ENCODE peak calls at places on chromosomes 5 and 9, in eight cellular contexts. One of them, this sample, is unnamed.

GRCh38 chr9:129803679-129804065 is 688 bp downstream of the TOR1B start:
- DNase-seq in HFF-Myc: no peak
- DNase-seq in neural crest cell: no peak
- DNase-seq in activated naive CD4-positive, alpha-beta T cell: no peak
- DNase-seq in activated CD8-positive, alpha-beta T cell treated with anti-CD3 and anti-CD28 coated beads, Interleukin-2, amount 10 ng/mL, durations not matched to agents 7 days and 5 days: no peak
- DNase-seq in stimulated activated CD4-positive, alpha-beta T cell treated with anti-CD3 and anti-CD28 coated beads, Interleukin-12 subunit alpha, Interleukin-12 subunit beta, amount 100 ng/mL, for 4 hours: no peak
- DNase-seq in NCI-H1092 treated with DMSO at 0.1 percent for 48 hours: no peak
- DNase-seq in heart right ventricle: no peak
- DNase-seq in this sample: no peak

GRCh38 chr9:37030591-37030939 is 3.5 kb downstream of the PAX5 start:
- DNase-seq in activated CD8-positive, alpha-beta T cell treated with anti-CD3 and anti-CD28 coated beads, Interleukin-2, amount 10 ng/mL, durations not matched to agents 7 days and 5 days: no peak
- DNase-seq in HFF-Myc: no peak
- DNase-seq in NCI-H1092 treated with DMSO at 0.1 percent for 48 hours: no peak
- DNase-seq in activated naive CD4-positive, alpha-beta T cell: no peak
- DNase-seq in neural crest cell: no peak
- DNase-seq in stimulated activated CD4-positive, alpha-beta T cell treated with anti-CD3 and anti-CD28 coated beads, Interleukin-12 subunit alpha, Interleukin-12 subunit beta, amount 100 ng/mL, for 4 hours: no peak
- DNase-seq in heart right ventricle: no peak
- DNase-seq in this sample: no peak

GRCh38 chr5:91288117-91288516 is 95.0 kb downstream of the ARRDC3 start:
- DNase-seq in HFF-Myc: peak
- DNase-seq in neural crest cell: no peak
- DNase-seq in NCI-H1092 treated with DMSO at 0.1 percent for 48 hours: no peak
- DNase-seq in heart right ventricle: peak
- DNase-seq in stimulated activated CD4-positive, alpha-beta T cell treated with anti-CD3 and anti-CD28 coated beads, Interleukin-12 subunit alpha, Interleukin-12 subunit beta, amount 100 ng/mL, for 4 hours: no peak
- DNase-seq in activated CD8-positive, alpha-beta T cell treated with anti-CD3 and anti-CD28 coated beads, Interleukin-2, amount 10 ng/mL, durations not matched to agents 7 days and 5 days: no peak
- DNase-seq in activated naive CD4-positive, alpha-beta T cell: no peak
- DNase-seq in this sample: no peak

GRCh38 chr9:1709347-1709746 is 305.8 kb upstream of the SMARCA2 start:
- DNase-seq in activated CD8-positive, alpha-beta T cell treated with anti-CD3 and anti-CD28 coated beads, Interleukin-2, amount 10 ng/mL, durations not matched to agents 7 days and 5 days: no peak
- DNase-seq in heart right ventricle: no peak
- DNase-seq in HFF-Myc: no peak
- DNase-seq in NCI-H1092 treated with DMSO at 0.1 percent for 48 hours: no peak
- DNase-seq in activated naive CD4-positive, alpha-beta T cell: no peak
- DNase-seq in neural crest cell: no peak
- DNase-seq in stimulated activated CD4-positive, alpha-beta T cell treated with anti-CD3 and anti-CD28 coated beads, Interleukin-12 subunit alpha, Interleukin-12 subunit beta, amount 100 ng/mL, for 4 hours: no peak
- DNase-seq in this sample: no peak

GRCh38 chr9:131255731-131256197 is 20.5 kb downstream of the FAM78A start:
- DNase-seq in activated naive CD4-positive, alpha-beta T cell: no peak
- DNase-seq in neural crest cell: no peak
- DNase-seq in NCI-H1092 treated with DMSO at 0.1 percent for 48 hours: no peak
- DNase-seq in activated CD8-positive, alpha-beta T cell treated with anti-CD3 and anti-CD28 coated beads, Interleukin-2, amount 10 ng/mL, durations not matched to agents 7 days and 5 days: no peak
- DNase-seq in stimulated activated CD4-positive, alpha-beta T cell treated with anti-CD3 and anti-CD28 coated beads, Interleukin-12 subunit alpha, Interleukin-12 subunit beta, amount 100 ng/mL, for 4 hours: no peak
- DNase-seq in heart right ventricle: no peak
- DNase-seq in HFF-Myc: no peak
- DNase-seq in this sample: no peak

GRCh38 chr5:10866913-10867312 is 105.9 kb upstream of the DAP start:
- DNase-seq in neural crest cell: no peak
- DNase-seq in HFF-Myc: no peak
- DNase-seq in activated naive CD4-positive, alpha-beta T cell: no peak
- DNase-seq in heart right ventricle: no peak
- DNase-seq in NCI-H1092 treated with DMSO at 0.1 percent for 48 hours: no peak
- DNase-seq in activated CD8-positive, alpha-beta T cell treated with anti-CD3 and anti-CD28 coated beads, Interleukin-2, amount 10 ng/mL, durations not matched to agents 7 days and 5 days: no peak
- DNase-seq in stimulated activated CD4-positive, alpha-beta T cell treated with anti-CD3 and anti-CD28 coated beads, Interleukin-12 subunit alpha, Interleukin-12 subunit beta, amount 100 ng/mL, for 4 hours: no peak
- DNase-seq in this sample: no peak

GRCh38 chr5:143865421-143865820 is 53.5 kb downstream of the HMHB1 start:
- DNase-seq in stimulated activated CD4-positive, alpha-beta T cell treated with anti-CD3 and anti-CD28 coated beads, Interleukin-12 subunit alpha, Interleukin-12 subunit beta, amount 100 ng/mL, for 4 hours: no peak
- DNase-seq in HFF-Myc: no peak
- DNase-seq in neural crest cell: no peak
- DNase-seq in activated naive CD4-positive, alpha-beta T cell: no peak
- DNase-seq in heart right ventricle: no peak
- DNase-seq in activated CD8-positive, alpha-beta T cell treated with anti-CD3 and anti-CD28 coated beads, Interleukin-2, amount 10 ng/mL, durations not matched to agents 7 days and 5 days: no peak
- DNase-seq in NCI-H1092 treated with DMSO at 0.1 percent for 48 hours: no peak
- DNase-seq in this sample: no peak

GRCh38 chr5:133049726-133050048 is 2.1 kb upstream of the HSPA4 start:
- DNase-seq in heart right ventricle: no peak
- DNase-seq in activated naive CD4-positive, alpha-beta T cell: no peak
- DNase-seq in HFF-Myc: no peak
- DNase-seq in NCI-H1092 treated with DMSO at 0.1 percent for 48 hours: no peak
- DNase-seq in neural crest cell: no peak
- DNase-seq in activated CD8-positive, alpha-beta T cell treated with anti-CD3 and anti-CD28 coated beads, Interleukin-2, amount 10 ng/mL, durations not matched to agents 7 days and 5 days: no peak
- DNase-seq in stimulated activated CD4-positive, alpha-beta T cell treated with anti-CD3 and anti-CD28 coated beads, Interleukin-12 subunit alpha, Interleukin-12 subunit beta, amount 100 ng/mL, for 4 hours: no peak
- DNase-seq in this sample: no peak

GRCh38 chr9:113476511-113476916 is 13.0 kb downstream of the RGS3 start:
- DNase-seq in HFF-Myc: no peak
- DNase-seq in NCI-H1092 treated with DMSO at 0.1 percent for 48 hours: no peak
- DNase-seq in neural crest cell: no peak
- DNase-seq in heart right ventricle: no peak
- DNase-seq in activated CD8-positive, alpha-beta T cell treated with anti-CD3 and anti-CD28 coated beads, Interleukin-2, amount 10 ng/mL, durations not matched to agents 7 days and 5 days: peak
- DNase-seq in activated naive CD4-positive, alpha-beta T cell: no peak
- DNase-seq in stimulated activated CD4-positive, alpha-beta T cell treated with anti-CD3 and anti-CD28 coated beads, Interleukin-12 subunit alpha, Interleukin-12 subunit beta, amount 100 ng/mL, for 4 hours: no peak
- DNase-seq in this sample: no peak

GRCh38 chr5:76601470-76601869 is 21.7 kb downstream of the F2RL2 start:
- DNase-seq in NCI-H1092 treated with DMSO at 0.1 percent for 48 hours: no peak
- DNase-seq in activated CD8-positive, alpha-beta T cell treated with anti-CD3 and anti-CD28 coated beads, Interleukin-2, amount 10 ng/mL, durations not matched to agents 7 days and 5 days: peak
- DNase-seq in activated naive CD4-positive, alpha-beta T cell: no peak
- DNase-seq in stimulated activated CD4-positive, alpha-beta T cell treated with anti-CD3 and anti-CD28 coated beads, Interleukin-12 subunit alpha, Interleukin-12 subunit beta, amount 100 ng/mL, for 4 hours: no peak
- DNase-seq in heart right ventricle: peak
- DNase-seq in HFF-Myc: peak
- DNase-seq in neural crest cell: no peak
- DNase-seq in this sample: peak

GRCh38 chr5:62732677-62733121 is 154.1 kb downstream of the LRRC70 start:
- DNase-seq in NCI-H1092 treated with DMSO at 0.1 percent for 48 hours: no peak
- DNase-seq in neural crest cell: no peak
- DNase-seq in stimulated activated CD4-positive, alpha-beta T cell treated with anti-CD3 and anti-CD28 coated beads, Interleukin-12 subunit alpha, Interleukin-12 subunit beta, amount 100 ng/mL, for 4 hours: no peak
- DNase-seq in HFF-Myc: no peak
- DNase-seq in heart right ventricle: no peak
- DNase-seq in activated CD8-positive, alpha-beta T cell treated with anti-CD3 and anti-CD28 coated beads, Interleukin-2, amount 10 ng/mL, durations not matched to agents 7 days and 5 days: no peak
- DNase-seq in activated naive CD4-positive, alpha-beta T cell: no peak
- DNase-seq in this sample: no peak

GRCh38 chr9:134662143-134662876 is 20.7 kb downstream of the COL5A1 start:
- DNase-seq in neural crest cell: no peak
- DNase-seq in NCI-H1092 treated with DMSO at 0.1 percent for 48 hours: no peak
- DNase-seq in activated naive CD4-positive, alpha-beta T cell: no peak
- DNase-seq in HFF-Myc: peak
- DNase-seq in activated CD8-positive, alpha-beta T cell treated with anti-CD3 and anti-CD28 coated beads, Interleukin-2, amount 10 ng/mL, durations not matched to agents 7 days and 5 days: no peak
- DNase-seq in heart right ventricle: peak
- DNase-seq in stimulated activated CD4-positive, alpha-beta T cell treated with anti-CD3 and anti-CD28 coated beads, Interleukin-12 subunit alpha, Interleukin-12 subunit beta, amount 100 ng/mL, for 4 hours: no peak
- DNase-seq in this sample: no peak

GRCh38 chr5:91311697-91312501 is 71.2 kb downstream of the ARRDC3 start:
- DNase-seq in activated CD8-positive, alpha-beta T cell treated with anti-CD3 and anti-CD28 coated beads, Interleukin-2, amount 10 ng/mL, durations not matched to agents 7 days and 5 days: peak
- DNase-seq in NCI-H1092 treated with DMSO at 0.1 percent for 48 hours: peak
- DNase-seq in stimulated activated CD4-positive, alpha-beta T cell treated with anti-CD3 and anti-CD28 coated beads, Interleukin-12 subunit alpha, Interleukin-12 subunit beta, amount 100 ng/mL, for 4 hours: peak
- DNase-seq in heart right ventricle: peak
- DNase-seq in activated naive CD4-positive, alpha-beta T cell: peak
- DNase-seq in HFF-Myc: peak
- DNase-seq in neural crest cell: no peak
- DNase-seq in this sample: peak

GRCh38 chr5:149240354-149240998 is 31.2 kb upstream of the AFAP1L1 start:
- DNase-seq in activated naive CD4-positive, alpha-beta T cell: peak
- DNase-seq in activated CD8-positive, alpha-beta T cell treated with anti-CD3 and anti-CD28 coated beads, Interleukin-2, amount 10 ng/mL, durations not matched to agents 7 days and 5 days: peak
- DNase-seq in neural crest cell: no peak
- DNase-seq in HFF-Myc: no peak
- DNase-seq in NCI-H1092 treated with DMSO at 0.1 percent for 48 hours: no peak
- DNase-seq in heart right ventricle: no peak
- DNase-seq in stimulated activated CD4-positive, alpha-beta T cell treated with anti-CD3 and anti-CD28 coated beads, Interleukin-12 subunit alpha, Interleukin-12 subunit beta, amount 100 ng/mL, for 4 hours: peak
- DNase-seq in this sample: peak

GRCh38 chr9:74983709-74984108 is 31.0 kb upstream of the C9orf40 start:
- DNase-seq in stimulated activated CD4-positive, alpha-beta T cell treated with anti-CD3 and anti-CD28 coated beads, Interleukin-12 subunit alpha, Interleukin-12 subunit beta, amount 100 ng/mL, for 4 hours: no peak
- DNase-seq in HFF-Myc: no peak
- DNase-seq in activated naive CD4-positive, alpha-beta T cell: no peak
- DNase-seq in activated CD8-positive, alpha-beta T cell treated with anti-CD3 and anti-CD28 coated beads, Interleukin-2, amount 10 ng/mL, durations not matched to agents 7 days and 5 days: no peak
- DNase-seq in heart right ventricle: no peak
- DNase-seq in NCI-H1092 treated with DMSO at 0.1 percent for 48 hours: no peak
- DNase-seq in neural crest cell: no peak
- DNase-seq in this sample: no peak

GRCh38 chr5:133489632-133490031 is 122.7 kb downstream of the FSTL4 start:
- DNase-seq in HFF-Myc: no peak
- DNase-seq in neural crest cell: no peak
- DNase-seq in NCI-H1092 treated with DMSO at 0.1 percent for 48 hours: no peak
- DNase-seq in stimulated activated CD4-positive, alpha-beta T cell treated with anti-CD3 and anti-CD28 coated beads, Interleukin-12 subunit alpha, Interleukin-12 subunit beta, amount 100 ng/mL, for 4 hours: no peak
- DNase-seq in activated CD8-positive, alpha-beta T cell treated with anti-CD3 and anti-CD28 coated beads, Interleukin-2, amount 10 ng/mL, durations not matched to agents 7 days and 5 days: peak
- DNase-seq in heart right ventricle: no peak
- DNase-seq in activated naive CD4-positive, alpha-beta T cell: no peak
- DNase-seq in this sample: no peak

GRCh38 chr5:140327589-140327988 is 18.8 kb downstream of the HBEGF start:
- DNase-seq in NCI-H1092 treated with DMSO at 0.1 percent for 48 hours: no peak
- DNase-seq in stimulated activated CD4-positive, alpha-beta T cell treated with anti-CD3 and anti-CD28 coated beads, Interleukin-12 subunit alpha, Interleukin-12 subunit beta, amount 100 ng/mL, for 4 hours: no peak
- DNase-seq in heart right ventricle: no peak
- DNase-seq in activated CD8-positive, alpha-beta T cell treated with anti-CD3 and anti-CD28 coated beads, Interleukin-2, amount 10 ng/mL, durations not matched to agents 7 days and 5 days: no peak
- DNase-seq in HFF-Myc: no peak
- DNase-seq in activated naive CD4-positive, alpha-beta T cell: no peak
- DNase-seq in neural crest cell: no peak
- DNase-seq in this sample: no peak

GRCh38 chr5:112329429-112330090 is 89.5 kb downstream of the EPB41L4A start:
- DNase-seq in stimulated activated CD4-positive, alpha-beta T cell treated with anti-CD3 and anti-CD28 coated beads, Interleukin-12 subunit alpha, Interleukin-12 subunit beta, amount 100 ng/mL, for 4 hours: no peak
- DNase-seq in heart right ventricle: no peak
- DNase-seq in NCI-H1092 treated with DMSO at 0.1 percent for 48 hours: no peak
- DNase-seq in activated CD8-positive, alpha-beta T cell treated with anti-CD3 and anti-CD28 coated beads, Interleukin-2, amount 10 ng/mL, durations not matched to agents 7 days and 5 days: peak
- DNase-seq in HFF-Myc: no peak
- DNase-seq in neural crest cell: no peak
- DNase-seq in activated naive CD4-positive, alpha-beta T cell: no peak
- DNase-seq in this sample: no peak

GRCh38 chr5:123035320-123035949 is 1.1 kb downstream of the PPIC start:
- DNase-seq in activated CD8-positive, alpha-beta T cell treated with anti-CD3 and anti-CD28 coated beads, Interleukin-2, amount 10 ng/mL, durations not matched to agents 7 days and 5 days: no peak
- DNase-seq in stimulated activated CD4-positive, alpha-beta T cell treated with anti-CD3 and anti-CD28 coated beads, Interleukin-12 subunit alpha, Interleukin-12 subunit beta, amount 100 ng/mL, for 4 hours: no peak
- DNase-seq in HFF-Myc: no peak
- DNase-seq in neural crest cell: no peak
- DNase-seq in NCI-H1092 treated with DMSO at 0.1 percent for 48 hours: no peak
- DNase-seq in activated naive CD4-positive, alpha-beta T cell: no peak
- DNase-seq in heart right ventricle: peak
- DNase-seq in this sample: no peak

GRCh38 chr9:94593459-94594345 is at the start of gene FBP2:
- DNase-seq in neural crest cell: no peak
- DNase-seq in stimulated activated CD4-positive, alpha-beta T cell treated with anti-CD3 and anti-CD28 coated beads, Interleukin-12 subunit alpha, Interleukin-12 subunit beta, amount 100 ng/mL, for 4 hours: no peak
- DNase-seq in NCI-H1092 treated with DMSO at 0.1 percent for 48 hours: no peak
- DNase-seq in HFF-Myc: no peak
- DNase-seq in heart right ventricle: no peak
- DNase-seq in activated naive CD4-positive, alpha-beta T cell: no peak
- DNase-seq in activated CD8-positive, alpha-beta T cell treated with anti-CD3 and anti-CD28 coated beads, Interleukin-2, amount 10 ng/mL, durations not matched to agents 7 days and 5 days: no peak
- DNase-seq in this sample: no peak

GRCh38 chr5:31133488-31133887 is 60.0 kb upstream of the CDH6 start:
- DNase-seq in activated CD8-positive, alpha-beta T cell treated with anti-CD3 and anti-CD28 coated beads, Interleukin-2, amount 10 ng/mL, durations not matched to agents 7 days and 5 days: no peak
- DNase-seq in HFF-Myc: peak
- DNase-seq in activated naive CD4-positive, alpha-beta T cell: no peak
- DNase-seq in stimulated activated CD4-positive, alpha-beta T cell treated with anti-CD3 and anti-CD28 coated beads, Interleukin-12 subunit alpha, Interleukin-12 subunit beta, amount 100 ng/mL, for 4 hours: no peak
- DNase-seq in neural crest cell: no peak
- DNase-seq in heart right ventricle: no peak
- DNase-seq in NCI-H1092 treated with DMSO at 0.1 percent for 48 hours: no peak
- DNase-seq in this sample: no peak

GRCh38 chr5:16229357-16229940 is 49.9 kb upstream of the MARCHF11 start:
- DNase-seq in NCI-H1092 treated with DMSO at 0.1 percent for 48 hours: no peak
- DNase-seq in neural crest cell: no peak
- DNase-seq in HFF-Myc: no peak
- DNase-seq in stimulated activated CD4-positive, alpha-beta T cell treated with anti-CD3 and anti-CD28 coated beads, Interleukin-12 subunit alpha, Interleukin-12 subunit beta, amount 100 ng/mL, for 4 hours: no peak
- DNase-seq in activated naive CD4-positive, alpha-beta T cell: no peak
- DNase-seq in heart right ventricle: no peak
- DNase-seq in activated CD8-positive, alpha-beta T cell treated with anti-CD3 and anti-CD28 coated beads, Interleukin-2, amount 10 ng/mL, durations not matched to agents 7 days and 5 days: no peak
- DNase-seq in this sample: no peak

GRCh38 chr9:6910032-6910431 is 152.3 kb downstream of the KDM4C start:
- DNase-seq in activated naive CD4-positive, alpha-beta T cell: no peak
- DNase-seq in neural crest cell: no peak
- DNase-seq in stimulated activated CD4-positive, alpha-beta T cell treated with anti-CD3 and anti-CD28 coated beads, Interleukin-12 subunit alpha, Interleukin-12 subunit beta, amount 100 ng/mL, for 4 hours: no peak
- DNase-seq in NCI-H1092 treated with DMSO at 0.1 percent for 48 hours: no peak
- DNase-seq in activated CD8-positive, alpha-beta T cell treated with anti-CD3 and anti-CD28 coated beads, Interleukin-2, amount 10 ng/mL, durations not matched to agents 7 days and 5 days: no peak
- DNase-seq in heart right ventricle: no peak
- DNase-seq in HFF-Myc: no peak
- DNase-seq in this sample: no peak

GRCh38 chr5:105392122-105392709 is 1829.6 kb upstream of the NUDT12 start:
- DNase-seq in stimulated activated CD4-positive, alpha-beta T cell treated with anti-CD3 and anti-CD28 coated beads, Interleukin-12 subunit alpha, Interleukin-12 subunit beta, amount 100 ng/mL, for 4 hours: no peak
- DNase-seq in activated CD8-positive, alpha-beta T cell treated with anti-CD3 and anti-CD28 coated beads, Interleukin-2, amount 10 ng/mL, durations not matched to agents 7 days and 5 days: no peak
- DNase-seq in neural crest cell: no peak
- DNase-seq in heart right ventricle: no peak
- DNase-seq in HFF-Myc: no peak
- DNase-seq in activated naive CD4-positive, alpha-beta T cell: no peak
- DNase-seq in NCI-H1092 treated with DMSO at 0.1 percent for 48 hours: no peak
- DNase-seq in this sample: no peak

GRCh38 chr5:53934126-53934856 is 373.9 kb downstream of the NDUFS4 start:
- DNase-seq in activated CD8-positive, alpha-beta T cell treated with anti-CD3 and anti-CD28 coated beads, Interleukin-2, amount 10 ng/mL, durations not matched to agents 7 days and 5 days: no peak
- DNase-seq in neural crest cell: no peak
- DNase-seq in heart right ventricle: no peak
- DNase-seq in stimulated activated CD4-positive, alpha-beta T cell treated with anti-CD3 and anti-CD28 coated beads, Interleukin-12 subunit alpha, Interleukin-12 subunit beta, amount 100 ng/mL, for 4 hours: no peak
- DNase-seq in activated naive CD4-positive, alpha-beta T cell: no peak
- DNase-seq in HFF-Myc: no peak
- DNase-seq in NCI-H1092 treated with DMSO at 0.1 percent for 48 hours: no peak
- DNase-seq in this sample: no peak

GRCh38 chr5:14330729-14331128 is 187.6 kb downstream of the TRIO start:
- DNase-seq in stimulated activated CD4-positive, alpha-beta T cell treated with anti-CD3 and anti-CD28 coated beads, Interleukin-12 subunit alpha, Interleukin-12 subunit beta, amount 100 ng/mL, for 4 hours: no peak
- DNase-seq in activated naive CD4-positive, alpha-beta T cell: no peak
- DNase-seq in neural crest cell: no peak
- DNase-seq in NCI-H1092 treated with DMSO at 0.1 percent for 48 hours: no peak
- DNase-seq in activated CD8-positive, alpha-beta T cell treated with anti-CD3 and anti-CD28 coated beads, Interleukin-2, amount 10 ng/mL, durations not matched to agents 7 days and 5 days: no peak
- DNase-seq in heart right ventricle: no peak
- DNase-seq in HFF-Myc: no peak
- DNase-seq in this sample: no peak

GRCh38 chr9:18184034-18184800 is 289.7 kb upstream of the ADAMTSL1 start:
- DNase-seq in stimulated activated CD4-positive, alpha-beta T cell treated with anti-CD3 and anti-CD28 coated beads, Interleukin-12 subunit alpha, Interleukin-12 subunit beta, amount 100 ng/mL, for 4 hours: no peak
- DNase-seq in neural crest cell: no peak
- DNase-seq in NCI-H1092 treated with DMSO at 0.1 percent for 48 hours: no peak
- DNase-seq in heart right ventricle: no peak
- DNase-seq in HFF-Myc: no peak
- DNase-seq in activated naive CD4-positive, alpha-beta T cell: no peak
- DNase-seq in activated CD8-positive, alpha-beta T cell treated with anti-CD3 and anti-CD28 coated beads, Interleukin-2, amount 10 ng/mL, durations not matched to agents 7 days and 5 days: no peak
- DNase-seq in this sample: no peak

GRCh38 chr9:107730691-107731090 is 241.1 kb upstream of the KLF4 start:
- DNase-seq in activated CD8-positive, alpha-beta T cell treated with anti-CD3 and anti-CD28 coated beads, Interleukin-2, amount 10 ng/mL, durations not matched to agents 7 days and 5 days: no peak
- DNase-seq in activated naive CD4-positive, alpha-beta T cell: no peak
- DNase-seq in heart right ventricle: no peak
- DNase-seq in NCI-H1092 treated with DMSO at 0.1 percent for 48 hours: no peak
- DNase-seq in HFF-Myc: no peak
- DNase-seq in stimulated activated CD4-positive, alpha-beta T cell treated with anti-CD3 and anti-CD28 coated beads, Interleukin-12 subunit alpha, Interleukin-12 subunit beta, amount 100 ng/mL, for 4 hours: no peak
- DNase-seq in neural crest cell: no peak
- DNase-seq in this sample: no peak

GRCh38 chr5:111548992-111549649 is 36.8 kb upstream of the STARD4 start:
- DNase-seq in HFF-Myc: no peak
- DNase-seq in neural crest cell: no peak
- DNase-seq in activated CD8-positive, alpha-beta T cell treated with anti-CD3 and anti-CD28 coated beads, Interleukin-2, amount 10 ng/mL, durations not matched to agents 7 days and 5 days: no peak
- DNase-seq in stimulated activated CD4-positive, alpha-beta T cell treated with anti-CD3 and anti-CD28 coated beads, Interleukin-12 subunit alpha, Interleukin-12 subunit beta, amount 100 ng/mL, for 4 hours: no peak
- DNase-seq in activated naive CD4-positive, alpha-beta T cell: no peak
- DNase-seq in heart right ventricle: no peak
- DNase-seq in NCI-H1092 treated with DMSO at 0.1 percent for 48 hours: peak
- DNase-seq in this sample: no peak

GRCh38 chr5:69517763-69518212 is 25.2 kb downstream of the OCLN start:
- DNase-seq in HFF-Myc: no peak
- DNase-seq in stimulated activated CD4-positive, alpha-beta T cell treated with anti-CD3 and anti-CD28 coated beads, Interleukin-12 subunit alpha, Interleukin-12 subunit beta, amount 100 ng/mL, for 4 hours: no peak
- DNase-seq in activated naive CD4-positive, alpha-beta T cell: no peak
- DNase-seq in neural crest cell: no peak
- DNase-seq in heart right ventricle: no peak
- DNase-seq in activated CD8-positive, alpha-beta T cell treated with anti-CD3 and anti-CD28 coated beads, Interleukin-2, amount 10 ng/mL, durations not matched to agents 7 days and 5 days: no peak
- DNase-seq in NCI-H1092 treated with DMSO at 0.1 percent for 48 hours: peak
- DNase-seq in this sample: no peak

GRCh38 chr9:16625831-16626230 is 244.6 kb downstream of the BNC2 start:
- DNase-seq in HFF-Myc: no peak
- DNase-seq in NCI-H1092 treated with DMSO at 0.1 percent for 48 hours: no peak
- DNase-seq in heart right ventricle: no peak
- DNase-seq in neural crest cell: no peak
- DNase-seq in stimulated activated CD4-positive, alpha-beta T cell treated with anti-CD3 and anti-CD28 coated beads, Interleukin-12 subunit alpha, Interleukin-12 subunit beta, amount 100 ng/mL, for 4 hours: no peak
- DNase-seq in activated naive CD4-positive, alpha-beta T cell: no peak
- DNase-seq in activated CD8-positive, alpha-beta T cell treated with anti-CD3 and anti-CD28 coated beads, Interleukin-2, amount 10 ng/mL, durations not matched to agents 7 days and 5 days: no peak
- DNase-seq in this sample: no peak

GRCh38 chr5:57780306-57780958 is 297.8 kb upstream of the ACTBL2 start:
- DNase-seq in stimulated activated CD4-positive, alpha-beta T cell treated with anti-CD3 and anti-CD28 coated beads, Interleukin-12 subunit alpha, Interleukin-12 subunit beta, amount 100 ng/mL, for 4 hours: no peak
- DNase-seq in HFF-Myc: no peak
- DNase-seq in NCI-H1092 treated with DMSO at 0.1 percent for 48 hours: no peak
- DNase-seq in heart right ventricle: peak
- DNase-seq in activated CD8-positive, alpha-beta T cell treated with anti-CD3 and anti-CD28 coated beads, Interleukin-2, amount 10 ng/mL, durations not matched to agents 7 days and 5 days: no peak
- DNase-seq in activated naive CD4-positive, alpha-beta T cell: no peak
- DNase-seq in neural crest cell: no peak
- DNase-seq in this sample: no peak

GRCh38 chr5:79493596-79494343 is 20.2 kb downstream of the HOMER1 start:
- DNase-seq in activated CD8-positive, alpha-beta T cell treated with anti-CD3 and anti-CD28 coated beads, Interleukin-2, amount 10 ng/mL, durations not matched to agents 7 days and 5 days: no peak
- DNase-seq in neural crest cell: no peak
- DNase-seq in NCI-H1092 treated with DMSO at 0.1 percent for 48 hours: no peak
- DNase-seq in stimulated activated CD4-positive, alpha-beta T cell treated with anti-CD3 and anti-CD28 coated beads, Interleukin-12 subunit alpha, Interleukin-12 subunit beta, amount 100 ng/mL, for 4 hours: no peak
- DNase-seq in activated naive CD4-positive, alpha-beta T cell: no peak
- DNase-seq in heart right ventricle: no peak
- DNase-seq in HFF-Myc: no peak
- DNase-seq in this sample: no peak

GRCh38 chr9:134970719-134971118 is 53.0 kb upstream of the FCN1 start:
- DNase-seq in neural crest cell: no peak
- DNase-seq in heart right ventricle: no peak
- DNase-seq in activated naive CD4-positive, alpha-beta T cell: no peak
- DNase-seq in activated CD8-positive, alpha-beta T cell treated with anti-CD3 and anti-CD28 coated beads, Interleukin-2, amount 10 ng/mL, durations not matched to agents 7 days and 5 days: no peak
- DNase-seq in HFF-Myc: no peak
- DNase-seq in NCI-H1092 treated with DMSO at 0.1 percent for 48 hours: no peak
- DNase-seq in stimulated activated CD4-positive, alpha-beta T cell treated with anti-CD3 and anti-CD28 coated beads, Interleukin-12 subunit alpha, Interleukin-12 subunit beta, amount 100 ng/mL, for 4 hours: no peak
- DNase-seq in this sample: no peak